ENCODE peak calls at places on chromosomes 6 and 20, in nine cellular contexts. L is uterus; I is suprapubic skin; E is cardiac muscle cell; Z is psoas muscle; O is heart right ventricle; G is mesendoderm; P is upper lobe of right lung; N is CD8-positive, alpha-beta T cell. K is an unnamed sample. For H3K36me3, the result is how much of the 10 kb centered on the place peaks cover.

GRCh38 chr6:116840091-116840490 is 11.2 kb upstream of the GPRC6A start:
- DNase-seq in L (no peak), I (no peak), E (no peak), Z (no peak), O (no peak), G (no peak), P (no peak), N (no peak), K (no peak)

GRCh38 chr6:35185302-35185681 is 28.5 kb upstream of the SCUBE3 start:
- DNase-seq in L (no peak), I (no peak), E (peak), Z (peak), O (peak), G (no peak), P (peak), N (no peak), K (no peak)

GRCh38 chr20:50783903-50784302 is 11.0 kb upstream of the BCAS4 start:
- DNase-seq in L (no peak), I (no peak), E (no peak), Z (peak), O (no peak), G (no peak), P (no peak), N (no peak), K (no peak)

GRCh38 chr6:42690151-42690702 is 32.2 kb downstream of the PRPH2 start:
- DNase-seq in L (no peak), I (no peak), E (no peak), Z (no peak), O (no peak), G (no peak), P (no peak), N (no peak), K (no peak)

GRCh38 chr20:62183426-62184142 is 756 bp downstream of the MTG2 start:
- DNase-seq in L (no peak), I (no peak), E (no peak), Z (peak), O (no peak), G (no peak), P (no peak), N (no peak), K (no peak)

GRCh38 chr20:47929368-47930115 is 144.3 kb upstream of the SULF2 start:
- DNase-seq in L (no peak), I (no peak), E (peak), Z (no peak), O (no peak), G (peak), P (no peak), N (no peak), K (no peak)

GRCh38 chr6:104862456-104862855 is 2.7 kb upstream of the HACE1 start:
- DNase-seq in L (no peak), I (no peak), E (no peak), Z (no peak), O (no peak), G (no peak), P (no peak), N (no peak), K (no peak)

GRCh38 chr20:34475979-34476736 is 40.1 kb upstream of the DYNLRB1 start:
- DNase-seq in L (peak), I (no peak), E (peak), Z (peak), O (peak), G (no peak), P (peak), N (peak), K (peak)

GRCh38 chr6:81572020-81572419 is 180.5 kb downstream of the TENT5A start:
- DNase-seq in L (peak), I (no peak), E (no peak), Z (no peak), O (no peak), G (no peak), P (no peak), N (no peak), K (no peak)

GRCh38 chr6:87671555-87672029 is 30.4 kb downstream of the AKIRIN2 start:
- DNase-seq in L (no peak), I (no peak), E (peak), Z (no peak), O (no peak), G (no peak), P (no peak), N (no peak), K (no peak)

GRCh38 chr20:6686171-6686570 is 81.3 kb upstream of the BMP2 start:
- DNase-seq in L (no peak), I (no peak), E (no peak), Z (no peak), O (no peak), G (no peak), P (no peak), N (no peak), K (no peak)

GRCh38 chr20:44170796-44171410 is 16.1 kb downstream of the JPH2 start:
- DNase-seq in L (no peak), I (no peak), E (no peak), Z (no peak), O (no peak), G (no peak), P (no peak), N (no peak), K (no peak)

GRCh38 chr6:118285791-118286190 is 262.3 kb upstream of the PLN start:
- DNase-seq in L (no peak), I (no peak), E (no peak), Z (no peak), O (no peak), G (no peak), P (no peak), N (no peak), K (no peak)

GRCh38 chr6:12603711-12604049 is 112.9 kb upstream of the PHACTR1 start:
- DNase-seq in L (no peak), I (no peak), E (no peak), Z (no peak), O (no peak), G (no peak), P (no peak), N (no peak), K (no peak)

GRCh38 chr6:108068618-108069017 is 5.9 kb downstream of the OSTM1 start:
- DNase-seq in L (no peak), I (no peak), E (no peak), Z (no peak), O (no peak), G (no peak), P (no peak), N (no peak), K (no peak)

GRCh38 chr6:36495086-36495485 is 52.2 kb downstream of the STK38 start:
- DNase-seq in L (no peak), I (no peak), E (no peak), Z (no peak), O (no peak), G (no peak), P (no peak), N (no peak), K (no peak)

GRCh38 chr6:30260036-30260504 is 46.9 kb upstream of the TRIM26 start:
- DNase-seq in L (no peak), I (no peak), E (no peak), Z (no peak), O (no peak), G (peak), P (peak), N (peak), K (no peak)

GRCh38 chr6:3175742-3176321 is 18.5 kb upstream of the TUBB2A start:
- DNase-seq in L (no peak), I (no peak), E (no peak), Z (no peak), O (no peak), G (no peak), P (no peak), N (no peak), K (no peak)

GRCh38 chr6:117072134-117072533 is 193.2 kb upstream of the VGLL2 start:
- DNase-seq in L (no peak), I (no peak), E (peak), Z (peak), O (peak), G (no peak), P (no peak), N (no peak), K (no peak)

GRCh38 chr6:137309078-137309762 is 90.0 kb upstream of the IFNGR1 start:
- DNase-seq in L (peak), I (no peak), E (peak), Z (peak), O (peak), G (peak), P (peak), N (no peak), K (peak)

GRCh38 chr6:6277418-6277817 is 43.0 kb downstream of the F13A1 start:
- DNase-seq in L (no peak), I (no peak), E (no peak), Z (no peak), O (no peak), G (no peak), P (no peak), N (no peak), K (no peak)

GRCh38 chr6:116371384-116372209 is 850 bp downstream of the DSE start:
- DNase-seq in L (peak), I (peak), E (peak), Z (peak), O (peak), G (peak), P (peak), N (peak), K (peak)

GRCh38 chr6:128713461-128713860 is 169.5 kb upstream of the LAMA2 start:
- DNase-seq in L (no peak), I (no peak), E (no peak), Z (no peak), O (no peak), G (no peak), P (no peak), N (no peak), K (no peak)

GRCh38 chr20:43973231-43973630 is 58.6 kb downstream of the TOX2 start:
- DNase-seq in L (no peak), I (peak), E (no peak), Z (no peak), O (no peak), G (no peak), P (no peak), N (no peak), K (no peak)

GRCh38 chr6:44699082-44699481 is 311.6 kb downstream of the CDC5L start:
- DNase-seq in L (no peak), I (no peak), E (no peak), Z (no peak), O (no peak), G (no peak), P (no peak), N (no peak), K (no peak)

GRCh38 chr6:138956244-138956924 is 31.7 kb downstream of the REPS1 start:
- DNase-seq in L (no peak), I (no peak), E (no peak), Z (no peak), O (no peak), G (peak), P (no peak), N (no peak), K (no peak)

GRCh38 chr20:52965819-52966218 is 6.3 kb upstream of the TSHZ2 start:
- DNase-seq in L (no peak), I (no peak), E (no peak), Z (no peak), O (no peak), G (no peak), P (no peak), N (no peak), K (no peak)

GRCh38 chr6:34414999-34415858 is 10.6 kb downstream of the RPS10 start:
- DNase-seq in L (peak), I (no peak), E (peak), Z (no peak), O (peak), G (peak), P (no peak), N (peak), K (peak)

GRCh38 chr20:10064611-10065010 is 29.8 kb downstream of the ANKEF1 start:
- DNase-seq in L (no peak), I (no peak), E (no peak), Z (no peak), O (no peak), G (no peak), P (no peak), N (no peak), K (no peak)

GRCh38 chr6:66751630-66752029 is 1044.6 kb upstream of the EYS start:
- DNase-seq in L (no peak), I (no peak), E (no peak), Z (no peak), O (no peak), G (no peak), P (no peak), N (no peak), K (no peak)

GRCh38 chr6:138099832-138100231 is 7.4 kb downstream of the PERP start:
- DNase-seq in L (no peak), I (no peak), E (no peak), Z (no peak), O (no peak), G (no peak), P (no peak), N (no peak), K (no peak)

GRCh38 chr6:37168809-37169457 is 1.0 kb upstream of the PIM1 start:
- DNase-seq in L (no peak), I (no peak), E (peak), Z (no peak), O (no peak), G (peak), P (no peak), N (no peak), K (no peak)

GRCh38 chr6:36839819-36840379 is 655 bp upstream of the CPNE5 start:
- DNase-seq in L (peak), I (no peak), E (peak), Z (peak), O (peak), G (peak), P (no peak), N (peak), K (no peak)

GRCh38 chr20:49582413-49583334 is 14.7 kb upstream of the PTGIS start:
- DNase-seq in L (no peak), I (no peak), E (no peak), Z (no peak), O (no peak), G (no peak), P (no peak), N (no peak), K (no peak)

GRCh38 chr6:143337201-143337949 is 113.1 kb downstream of the ADAT2 start:
- DNase-seq in L (no peak), I (no peak), E (peak), Z (peak), O (peak), G (peak), P (no peak), N (peak), K (no peak)

GRCh38 chr6:18076231-18076630 is 46.2 kb downstream of the NHLRC1 start:
- DNase-seq in L (no peak), I (no peak), E (no peak), Z (no peak), O (no peak), G (no peak), P (no peak), N (no peak), K (no peak)

GRCh38 chr6:119479860-119480655 is 130.5 kb upstream of the MAN1A1 start:
- DNase-seq in L (no peak), I (no peak), E (no peak), Z (no peak), O (no peak), G (no peak), P (no peak), N (no peak), K (no peak)

GRCh38 chr6:43644940-43645612 is at the start of gene RSPH9:
- DNase-seq in L (peak), I (peak), E (peak), Z (peak), O (peak), G (peak), P (peak), N (peak), K (peak)

GRCh38 chr6:158808918-158809678 is 10.1 kb downstream of the EZR start:
- DNase-seq in L (no peak), I (no peak), E (no peak), Z (no peak), O (no peak), G (no peak), P (no peak), N (no peak), K (no peak)

DNA sequence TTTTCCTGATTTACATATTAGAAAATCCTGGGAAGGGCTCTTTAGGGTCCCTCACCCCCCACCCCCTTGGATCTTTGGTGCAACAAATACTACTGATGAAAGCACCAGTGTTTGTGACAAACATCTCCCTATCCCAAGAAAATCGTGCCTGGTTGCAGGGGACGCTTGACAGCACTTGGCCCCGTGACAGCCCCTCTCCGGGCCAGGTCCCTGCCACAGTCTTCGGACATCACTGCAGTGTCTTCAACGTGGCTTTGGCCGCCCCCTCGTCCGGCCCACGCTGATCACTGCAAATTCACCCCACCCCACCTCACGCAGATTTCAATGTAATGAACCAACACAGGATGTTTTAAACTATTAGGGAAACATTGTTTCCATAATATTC is 43.3 kb downstream of the GNAS start:
- DNase-seq in L (no peak), I (no peak), E (no peak), Z (peak), O (no peak), G (no peak), P (no peak), N (no peak), K (no peak)
- H3K27ac ChIP-seq in L (peak), I (no peak), E (peak), Z (peak), O (peak), G (no peak), P (no peak), N (no peak), K (peak)

GRCh38 chr20:57210054-57210910 is 56.2 kb downstream of the BMP7 start:
- DNase-seq in L (no peak), I (no peak), E (no peak), Z (peak), O (no peak), G (no peak), P (no peak), N (no peak), K (no peak)
- H3K36me3 ChIP-seq in L (under half), I (under half), E (under half), Z (under half), O (under half), G (under half), P (under half), N (under half), K (under half)

GRCh38 chr6:169800116-169800667 is 48.8 kb downstream of the ERMARD start:
- DNase-seq in L (no peak), I (peak), E (no peak), Z (no peak), O (no peak), G (no peak), P (peak), N (no peak), K (peak)

GRCh38 chr6:169801396-169802160 is 50.2 kb downstream of the ERMARD start:
- DNase-seq in L (no peak), I (peak), E (no peak), Z (no peak), O (no peak), G (no peak), P (no peak), N (no peak), K (no peak)

GRCh38 chr6:169799474-169799926 is 48.1 kb downstream of the ERMARD start:
- DNase-seq in L (no peak), I (no peak), E (no peak), Z (no peak), O (no peak), G (peak), P (no peak), N (no peak), K (peak)

GRCh38 chr6:169798764-169799473 is 47.5 kb downstream of the ERMARD start:
- DNase-seq in L (no peak), I (peak), E (no peak), Z (no peak), O (no peak), G (no peak), P (no peak), N (no peak), K (no peak)

DNA sequence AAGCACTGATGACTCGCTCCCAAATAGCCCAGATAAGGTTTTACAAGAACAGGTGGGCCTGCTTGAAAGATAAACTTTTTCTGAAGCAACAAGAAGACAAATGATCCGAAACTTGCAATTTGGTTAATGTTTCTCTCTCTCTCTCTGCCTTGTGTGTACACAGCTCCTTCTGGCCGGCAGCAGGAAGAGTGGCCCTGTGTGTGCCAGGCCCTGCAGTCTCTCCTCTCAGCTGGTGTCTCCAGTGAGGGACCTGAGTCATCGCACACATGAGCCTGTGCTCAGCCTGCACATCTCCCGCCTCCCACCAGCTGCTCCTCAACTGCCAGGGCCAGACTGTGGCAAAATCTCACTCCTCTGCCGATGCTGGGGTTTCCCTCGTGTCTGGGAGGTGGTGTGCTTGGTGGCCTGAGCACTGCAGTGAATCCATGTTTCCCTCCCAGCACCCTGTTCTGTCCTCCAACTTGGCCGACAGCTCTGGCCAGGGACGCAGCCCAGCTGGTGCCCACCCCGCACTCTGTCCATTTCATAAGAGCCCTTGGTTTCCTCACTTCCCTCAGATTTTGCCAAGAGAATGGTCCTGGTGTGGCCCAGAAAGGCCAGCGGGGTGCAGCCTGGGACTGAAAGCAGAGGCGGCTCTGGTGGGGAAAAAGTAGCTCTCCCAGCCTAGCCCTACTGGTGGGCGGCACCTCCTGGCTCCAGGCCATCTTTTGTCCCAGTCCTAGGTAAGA is 49.4 kb downstream of the ERMARD start:
- DNase-seq in L (no peak), I (peak), E (peak), Z (no peak), O (no peak), G (peak), P (peak), N (no peak), K (no peak)
- H3K27ac ChIP-seq in L (no peak), I (no peak), E (peak), Z (no peak), O (no peak), G (no peak), P (no peak), N (no peak), K (no peak)

GRCh38 chr6:152976749-152977148 is 6.1 kb downstream of the FBXO5 start:
- DNase-seq in L (no peak), I (no peak), E (no peak), Z (no peak), O (no peak), G (no peak), P (no peak), N (no peak), K (no peak)
- H3K36me3 ChIP-seq in L (under half), I (under half), E (under half), Z (under half), O (under half), G (under half), P (under half), N (under half), K (under half)

K was measured in ascending aorta.